ENCODE peak calls at places on chromosomes 1 and 21, in five cellular contexts. G is hepatocyte; E is stimulated activated CD8-positive, alpha-beta memory T cell treated with anti-CD3 and anti-CD28 coated beads, Interleukin-15, amount 100 ng/mL, for 1 hour; H is HFFc6; Y is myocyte. V is an unnamed sample.

GRCh38 chr1:222798111-222798510 is 16.7 kb upstream of the DISP1 start:
- DNase-seq in G (peak), E (no peak), H (peak), Y (no peak), V (no peak)

GRCh38 chr21:29671728-29672127 is 268.1 kb downstream of the GRIK1 start:
- DNase-seq in G (no peak), E (no peak), H (no peak), Y (no peak), V (no peak)

GRCh38 chr1:118785246-118785645 is 202.9 kb downstream of the TBX15 start:
- DNase-seq in G (no peak), E (no peak), H (no peak), Y (peak), V (peak)

GRCh38 chr1:229782469-229782868 is 156.4 kb downstream of the URB2 start:
- DNase-seq in G (no peak), E (no peak), H (no peak), Y (no peak), V (no peak)

GRCh38 chr1:29782846-29783500 is 546.7 kb downstream of the PTPRU start:
- DNase-seq in G (no peak), E (no peak), H (no peak), Y (no peak), V (no peak)

GRCh38 chr1:234955107-234955731 is 173.4 kb downstream of the TOMM20 start:
- DNase-seq in G (peak), E (no peak), H (no peak), Y (peak), V (peak)

GRCh38 chr1:203703586-203703985 is 61.4 kb upstream of the LAX1 start:
- DNase-seq in G (no peak), E (no peak), H (no peak), Y (no peak), V (no peak)

GRCh38 chr1:39258146-39258924 is 53.8 kb downstream of the MACF1 start:
- DNase-seq in G (peak), E (peak), H (peak), Y (peak), V (peak)

GRCh38 chr1:24991242-24992037 is 61.4 kb upstream of the RUNX3 start:
- DNase-seq in G (no peak), E (no peak), H (no peak), Y (no peak), V (peak)

GRCh38 chr1:18109756-18110597 is 2.4 kb downstream of the IGSF21 start:
- DNase-seq in G (peak), E (no peak), H (no peak), Y (no peak), V (peak)

GRCh38 chr1:27348861-27349783 is 7.3 kb downstream of the SYTL1 start:
- DNase-seq in G (peak), E (no peak), H (no peak), Y (no peak), V (no peak)

GRCh38 chr1:2374260-2375155 is 16.8 kb downstream of the MORN1 start:
- DNase-seq in G (no peak), E (no peak), H (no peak), Y (no peak), V (peak)

GRCh38 chr1:4367230-4367629 is 287.2 kb upstream of the AJAP1 start:
- DNase-seq in G (no peak), E (no peak), H (no peak), Y (no peak), V (no peak)

GRCh38 chr1:17370618-17371017 is 1.4 kb upstream of the PADI6 start:
- DNase-seq in G (peak), E (no peak), H (no peak), Y (no peak), V (no peak)

GRCh38 chr1:87435484-87435883 is 106.8 kb downstream of the LMO4 start:
- DNase-seq in G (no peak), E (no peak), H (no peak), Y (peak), V (no peak)

V was measured in aorta.